ENCODE peak calls at places on chromosomes 4 and X, in seven cellular contexts. Y is CD8-positive, alpha-beta memory T cell; C is left ventricle myocardium inferior; A is lower lobe of right lung; M is aorta; W is pancreas; U is prostate gland. P is an unnamed sample. For H3K4me1, the result is how much of the 10 kb centered on the place peaks cover.

GRCh38 chrX:93985621-93986020 is 311.6 kb downstream of the FAM133A start:
- DNase-seq in C (no peak), W (no peak), M (no peak), Y (no peak), A (no peak), U (no peak), P (no peak)

GRCh38 chr4:74619931-74620702 is 174.2 kb downstream of the BTC start:
- DNase-seq in Y (no peak), M (no peak), C (no peak), W (no peak), A (no peak), U (no peak), P (no peak)

GRCh38 chrX:144327515-144327914 is 443.6 kb downstream of the UBE2NL start:
- DNase-seq in C (no peak), M (no peak), W (no peak), A (no peak), U (no peak), Y (no peak), P (no peak)

GRCh38 chrX:138481649-138482048 is 229.9 kb downstream of the FGF13 start:
- DNase-seq in A (no peak), C (no peak), U (no peak), W (no peak), Y (no peak), M (no peak), P (no peak)

GRCh38 chr4:99463566-99463965 is 28.4 kb upstream of the ADH7 start:
- DNase-seq in M (no peak), Y (no peak), W (no peak), A (no peak), U (no peak), C (no peak), P (no peak)

GRCh38 chr4:88597970-88598369 is 5.7 kb downstream of the HERC3 start:
- DNase-seq in Y (no peak), A (no peak), M (no peak), C (no peak), W (no peak), U (no peak), P (no peak)

GRCh38 chrX:55908685-55909212 is 191.2 kb downstream of the RRAGB start:
- DNase-seq in Y (no peak), M (no peak), C (no peak), U (peak), A (no peak), W (no peak), P (peak)

GRCh38 chrX:1248381-1249061 is 20.1 kb upstream of the CSF2RA start:
- DNase-seq in W (no peak), M (no peak), C (no peak), U (no peak), Y (no peak), A (peak), P (no peak)

GRCh38 chr4:121786221-121786620 is 14.9 kb upstream of the EXOSC9 start:
- DNase-seq in Y (no peak), W (no peak), A (no peak), U (no peak), C (no peak), M (no peak), P (no peak)

GRCh38 chr4:6297266-6297815 is 27.7 kb downstream of the WFS1 start:
- DNase-seq in M (no peak), C (no peak), U (no peak), A (no peak), W (no peak), Y (no peak), P (no peak)

GRCh38 chr4:6298852-6299251 is 29.2 kb downstream of the WFS1 start:
- DNase-seq in C (no peak), W (no peak), M (no peak), A (no peak), Y (no peak), U (no peak), P (no peak)

GRCh38 chr4:6299875-6300274 is 30.2 kb downstream of the WFS1 start:
- DNase-seq in U (no peak), C (no peak), M (no peak), Y (no peak), W (no peak), A (no peak), P (no peak)

GRCh38 chr4:6296026-6296425 is 26.4 kb downstream of the WFS1 start:
- DNase-seq in M (no peak), Y (no peak), W (no peak), A (no peak), U (no peak), C (no peak), P (no peak)

GRCh38 chr4:6298035-6298434 is 28.4 kb downstream of the WFS1 start:
- DNase-seq in C (no peak), W (no peak), A (no peak), Y (no peak), M (no peak), U (no peak), P (no peak)
- H3K4me1 ChIP-seq in C (under half), W (under half), A (under half), Y (under half), M (under half), U (under half), P (under half)

DNA sequence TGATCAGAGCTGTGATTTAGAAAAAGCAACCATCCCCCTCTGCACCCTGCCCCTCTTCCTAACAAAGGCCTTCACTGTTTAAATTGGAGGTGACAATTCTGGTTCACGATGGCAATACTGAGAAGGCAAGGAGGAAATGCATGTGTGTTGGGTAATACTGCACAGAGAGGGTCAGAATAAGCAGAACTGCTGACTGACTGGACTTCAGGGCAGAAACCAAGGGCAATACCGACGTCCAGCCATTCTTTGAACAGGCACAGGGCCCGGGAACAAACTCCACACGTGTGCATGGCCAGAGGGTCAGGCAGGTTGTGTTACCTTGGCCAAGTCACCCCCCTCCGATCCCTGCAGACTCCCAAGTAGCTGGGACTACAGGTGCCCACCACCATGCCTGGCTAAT is 6.0 kb downstream of the ACSL1 start:
- DNase-seq in W (no peak), A (no peak), C (no peak), Y (no peak), M (no peak), U (no peak), P (no peak)
- H3K4me1 ChIP-seq in W (under half), A (half or more), C (half or more), Y (under half), M (under half), U (under half), P (under half)

DNA sequence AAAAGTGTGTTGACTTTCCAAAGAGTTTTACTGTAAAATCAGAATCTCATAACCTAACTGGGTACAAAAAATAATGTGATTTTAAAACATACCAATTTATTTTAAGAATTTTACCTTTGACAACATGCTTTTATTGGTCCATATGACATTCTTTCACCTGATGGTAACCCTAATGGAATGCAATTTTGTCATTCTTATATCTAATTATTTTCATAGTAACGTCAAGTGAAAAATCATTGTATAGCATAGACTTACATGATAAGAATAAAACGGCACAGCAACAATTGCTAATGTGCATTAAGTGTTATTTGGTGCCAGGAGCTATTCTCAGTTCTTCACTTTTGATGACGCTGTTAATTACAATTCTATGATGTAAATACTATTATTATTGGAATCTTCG is 13.6 kb downstream of the UNC5C start:
- DNase-seq in M (no peak), A (no peak), W (no peak), Y (no peak), U (no peak), C (no peak), P (no peak)
- H3K4me1 ChIP-seq in M (under half), A (under half), W (under half), Y (under half), U (under half), C (under half), P (under half)

GRCh38 chr4:142092941-142093340 is 456.6 kb downstream of the IL15 start:
- DNase-seq in U (no peak), C (no peak), M (no peak), A (no peak), W (no peak), Y (no peak), P (no peak)

GRCh38 chr4:142095886-142096605 is 459.7 kb downstream of the IL15 start:
- DNase-seq in U (peak), A (no peak), Y (no peak), M (peak), C (no peak), W (no peak), P (no peak)

GRCh38 chr4:142091691-142092182 is 455.4 kb downstream of the IL15 start:
- DNase-seq in C (no peak), Y (no peak), W (no peak), U (no peak), M (peak), A (no peak), P (no peak)

GRCh38 chr4:142088906-142089305 is 452.5 kb downstream of the IL15 start:
- DNase-seq in A (no peak), W (no peak), Y (no peak), C (no peak), U (no peak), M (no peak), P (no peak)

GRCh38 chr4:142091085-142091513 is 454.7 kb downstream of the IL15 start:
- DNase-seq in C (no peak), A (no peak), M (no peak), U (no peak), W (no peak), Y (no peak), P (no peak)
- H3K4me1 ChIP-seq in C (under half), A (under half), M (under half), U (under half), W (under half), Y (under half), P (under half)

DNA sequence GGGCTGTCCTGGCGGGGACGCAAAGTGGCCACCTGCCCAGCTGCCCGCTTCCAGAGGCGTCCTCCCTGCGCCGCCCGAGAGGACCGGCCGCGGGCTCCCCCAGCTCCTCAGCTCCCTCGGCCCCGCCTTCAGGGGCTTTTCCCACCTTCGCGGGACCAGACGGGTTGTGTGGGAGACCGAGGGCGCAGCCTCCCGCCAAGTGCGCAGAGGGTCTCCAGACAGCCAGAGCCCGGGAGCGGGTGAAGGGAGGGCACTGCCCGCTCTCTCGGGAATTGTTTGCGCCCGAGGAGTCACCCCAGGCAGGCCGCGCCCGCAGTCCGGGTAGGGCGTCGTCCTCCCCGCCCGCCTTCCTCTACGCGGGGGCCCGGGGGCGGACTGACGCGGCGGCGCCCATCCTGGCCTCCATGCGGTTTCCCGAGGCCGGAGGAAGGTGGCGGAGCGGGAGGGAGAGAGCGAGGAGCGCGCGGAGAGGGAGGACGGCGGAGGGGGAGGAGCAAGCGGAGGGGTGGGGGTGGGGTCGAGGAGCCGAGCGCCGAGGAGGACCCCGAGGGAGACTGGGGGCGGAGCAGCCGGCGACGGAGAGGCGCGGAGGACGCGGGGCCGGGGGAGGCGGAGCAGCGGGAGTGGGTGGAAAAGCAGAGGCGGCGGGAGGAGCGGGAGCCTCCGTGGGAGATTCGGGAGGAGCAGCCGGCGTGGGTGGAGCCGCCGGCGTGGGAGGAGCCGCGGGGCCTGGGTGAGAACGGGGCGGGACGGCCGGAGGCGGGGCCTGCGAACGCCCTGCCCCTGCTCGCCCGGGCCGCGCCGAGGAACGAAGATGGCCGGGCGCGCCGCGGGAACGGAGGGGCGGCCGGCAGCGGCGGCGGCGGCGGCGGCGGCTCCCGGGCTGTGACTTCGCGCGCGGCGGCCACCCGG is 47.6 kb downstream of the CLDN34 start:
- DNase-seq in A (peak), Y (peak), M (peak), U (peak), W (peak), C (peak), P (peak)
- H3K4me1 ChIP-seq in A (under half), Y (under half), M (under half), U (under half), W (under half), C (under half), P (under half)

GRCh38 chr4:118997601-118998000 is 108.9 kb downstream of the SYNPO2 start:
- DNase-seq in A (no peak), C (no peak), M (no peak), W (no peak), Y (no peak), U (no peak), P (no peak)
- H3K4me1 ChIP-seq in A (under half), C (half or more), M (under half), W (under half), Y (under half), U (under half), P (under half)

GRCh38 chr4:4426511-4427477 is 39.9 kb downstream of the NSG1 start:
- DNase-seq in M (no peak), W (no peak), A (no peak), Y (no peak), C (no peak), U (no peak), P (no peak)
- H3K4me1 ChIP-seq in M (under half), W (under half), A (under half), Y (under half), C (under half), U (under half), P (under half)

GRCh38 chr4:169342159-169342865 is 71.6 kb upstream of the SH3RF1 start:
- DNase-seq in Y (no peak), M (no peak), W (no peak), C (no peak), U (no peak), A (no peak), P (no peak)

GRCh38 chr4:169342906-169343560 is 72.3 kb upstream of the SH3RF1 start:
- DNase-seq in A (no peak), M (no peak), U (no peak), C (no peak), Y (no peak), W (no peak), P (no peak)

GRCh38 chr4:169340834-169341233 is 70.1 kb upstream of the SH3RF1 start:
- DNase-seq in Y (no peak), W (no peak), A (no peak), M (no peak), U (no peak), C (no peak), P (no peak)

GRCh38 chr4:169338246-169338645 is 67.5 kb upstream of the SH3RF1 start:
- DNase-seq in U (no peak), M (no peak), W (no peak), C (no peak), A (no peak), Y (no peak), P (no peak)

GRCh38 chr4:169341490-169341889 is 70.7 kb upstream of the SH3RF1 start:
- DNase-seq in M (no peak), W (peak), C (no peak), A (no peak), Y (no peak), U (no peak), P (no peak)
- H3K4me1 ChIP-seq in M (under half), W (under half), C (under half), A (under half), Y (under half), U (under half), P (under half)

DNA sequence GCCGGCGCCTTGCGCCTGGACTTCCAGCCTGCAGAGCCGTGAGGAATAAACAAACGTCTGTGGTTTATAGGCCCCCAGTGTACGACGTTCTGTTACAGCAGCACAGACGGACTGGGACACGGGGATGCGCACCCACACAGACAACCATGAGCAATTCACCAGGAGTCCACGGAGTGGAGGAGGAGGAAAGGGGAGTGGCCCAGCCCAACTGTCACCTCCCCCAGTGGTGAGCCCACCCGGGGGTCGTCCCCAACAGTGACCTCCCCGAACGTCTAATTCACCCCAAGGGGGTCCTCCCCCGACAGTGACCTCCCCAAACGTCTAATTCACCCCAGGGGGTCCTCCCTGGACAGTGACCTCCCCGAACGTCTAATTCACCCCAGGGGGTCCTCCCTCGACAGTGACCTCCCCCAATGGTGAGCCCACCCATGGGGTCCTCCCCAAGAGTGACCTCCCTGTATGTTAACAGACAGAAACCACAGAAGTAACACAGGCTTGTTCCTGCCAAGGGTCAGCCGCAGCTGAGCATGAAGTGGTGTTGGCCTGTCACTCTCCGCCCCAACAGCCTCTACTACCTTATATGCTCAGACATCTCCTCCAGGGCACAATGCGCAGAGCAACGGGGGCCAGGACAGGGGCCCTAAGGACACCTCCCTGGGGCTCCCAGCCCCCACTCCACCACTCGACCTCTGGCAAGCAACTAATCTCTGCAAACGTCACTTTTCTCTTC is 6.2 kb downstream of the GAK start:
- DNase-seq in U (no peak), Y (no peak), W (peak), A (no peak), M (peak), C (no peak), P (no peak)
- H3K4me1 ChIP-seq in U (under half), Y (half or more), W (under half), A (under half), M (under half), C (half or more), P (under half)